ENCODE peak calls at places on chromosomes 4 and X, in ten cellular contexts. One of them, this sample, is unnamed.
A peak's percentile ranks its signal among the peaks of the same experiment; 100 is the strongest.

GRCh38 chrX:28756647-28757046 is 169.4 kb downstream of the IL1RAPL1 start:
- DNase-seq in AML-193: no peak
- DNase-seq in activated CD4-positive, alpha-beta memory T cell treated with anti-CD3 and anti-CD28 coated beads for 36 hours: no peak
- DNase-seq in D341Med: no peak
- DNase-seq in amygdala: no peak
- DNase-seq in NCI-H1092: no peak
- DNase-seq in activated effector memory CD4-positive, alpha-beta T cell treated with Interleukin-2 at 50 U/mL for 16 hours: no peak
- DNase-seq in HEK293T: no peak
- DNase-seq in left lung: no peak
- DNase-seq in A549: no peak
- DNase-seq in this sample: no peak

GRCh38 chrX:104253567-104254441 is 929 bp downstream of the ESX1 start:
- DNase-seq in activated effector memory CD4-positive, alpha-beta T cell treated with Interleukin-2 at 50 U/mL for 16 hours: no peak
- DNase-seq in A549: peak; percentile 14
- DNase-seq in D341Med: peak; percentile 48
- DNase-seq in AML-193: no peak
- DNase-seq in activated CD4-positive, alpha-beta memory T cell treated with anti-CD3 and anti-CD28 coated beads for 36 hours: peak; percentile 8
- DNase-seq in amygdala: no peak
- DNase-seq in left lung: no peak
- DNase-seq in NCI-H1092: no peak
- DNase-seq in HEK293T: peak; percentile 45
- DNase-seq in this sample: no peak

GRCh38 chr4:150229538-150229937 is 151.3 kb downstream of the DCLK2 start:
- DNase-seq in left lung: no peak
- DNase-seq in activated CD4-positive, alpha-beta memory T cell treated with anti-CD3 and anti-CD28 coated beads for 36 hours: no peak
- DNase-seq in HEK293T: no peak
- DNase-seq in A549: peak; percentile 10
- DNase-seq in NCI-H1092: no peak
- DNase-seq in D341Med: no peak
- DNase-seq in AML-193: no peak
- DNase-seq in activated effector memory CD4-positive, alpha-beta T cell treated with Interleukin-2 at 50 U/mL for 16 hours: no peak
- DNase-seq in amygdala: no peak
- DNase-seq in this sample: no peak

GRCh38 chrX:50707376-50707775 is 106.6 kb downstream of the SHROOM4 start:
- DNase-seq in amygdala: no peak
- DNase-seq in left lung: no peak
- DNase-seq in HEK293T: no peak
- DNase-seq in activated effector memory CD4-positive, alpha-beta T cell treated with Interleukin-2 at 50 U/mL for 16 hours: no peak
- DNase-seq in NCI-H1092: no peak
- DNase-seq in A549: no peak
- DNase-seq in AML-193: no peak
- DNase-seq in D341Med: no peak
- DNase-seq in activated CD4-positive, alpha-beta memory T cell treated with anti-CD3 and anti-CD28 coated beads for 36 hours: no peak
- DNase-seq in this sample: no peak

GRCh38 chr4:10106421-10107039 is 10.1 kb downstream of the WDR1 start:
- DNase-seq in activated effector memory CD4-positive, alpha-beta T cell treated with Interleukin-2 at 50 U/mL for 16 hours: peak; percentile 60
- DNase-seq in amygdala: no peak
- DNase-seq in activated CD4-positive, alpha-beta memory T cell treated with anti-CD3 and anti-CD28 coated beads for 36 hours: peak; percentile 90
- DNase-seq in AML-193: peak; percentile 2
- DNase-seq in left lung: peak; percentile 76
- DNase-seq in A549: peak; percentile 72
- DNase-seq in NCI-H1092: no peak
- DNase-seq in HEK293T: no peak
- DNase-seq in D341Med: no peak
- DNase-seq in this sample: peak; percentile 91

GRCh38 chr4:70504733-70505132 is 13.6 kb upstream of the AMTN start:
- DNase-seq in AML-193: no peak
- DNase-seq in A549: no peak
- DNase-seq in left lung: no peak
- DNase-seq in HEK293T: no peak
- DNase-seq in D341Med: no peak
- DNase-seq in activated CD4-positive, alpha-beta memory T cell treated with anti-CD3 and anti-CD28 coated beads for 36 hours: no peak
- DNase-seq in amygdala: no peak
- DNase-seq in activated effector memory CD4-positive, alpha-beta T cell treated with Interleukin-2 at 50 U/mL for 16 hours: no peak
- DNase-seq in NCI-H1092: no peak
- DNase-seq in this sample: no peak

GRCh38 chrX:100649550-100650356 is 5.8 kb downstream of the SRPX2 start:
- DNase-seq in A549: peak; percentile 41
- DNase-seq in left lung: no peak
- DNase-seq in HEK293T: no peak
- DNase-seq in AML-193: no peak
- DNase-seq in amygdala: no peak
- DNase-seq in activated effector memory CD4-positive, alpha-beta T cell treated with Interleukin-2 at 50 U/mL for 16 hours: no peak
- DNase-seq in activated CD4-positive, alpha-beta memory T cell treated with anti-CD3 and anti-CD28 coated beads for 36 hours: no peak
- DNase-seq in NCI-H1092: no peak
- DNase-seq in D341Med: peak; percentile 27
- DNase-seq in this sample: peak; percentile 42

GRCh38 chr4:76607266-76607799 is 172.3 kb downstream of the SHROOM3 start:
- DNase-seq in amygdala: no peak
- DNase-seq in AML-193: no peak
- DNase-seq in HEK293T: no peak
- DNase-seq in activated CD4-positive, alpha-beta memory T cell treated with anti-CD3 and anti-CD28 coated beads for 36 hours: no peak
- DNase-seq in D341Med: no peak
- DNase-seq in left lung: no peak
- DNase-seq in NCI-H1092: no peak
- DNase-seq in A549: no peak
- DNase-seq in activated effector memory CD4-positive, alpha-beta T cell treated with Interleukin-2 at 50 U/mL for 16 hours: no peak
- DNase-seq in this sample: no peak

GRCh38 chr4:1978226-1978625 is 30.5 kb downstream of the NELFA start:
- DNase-seq in activated effector memory CD4-positive, alpha-beta T cell treated with Interleukin-2 at 50 U/mL for 16 hours: no peak
- DNase-seq in left lung: no peak
- DNase-seq in activated CD4-positive, alpha-beta memory T cell treated with anti-CD3 and anti-CD28 coated beads for 36 hours: no peak
- DNase-seq in HEK293T: no peak
- DNase-seq in A549: no peak
- DNase-seq in amygdala: no peak
- DNase-seq in AML-193: no peak
- DNase-seq in NCI-H1092: no peak
- DNase-seq in D341Med: no peak
- DNase-seq in this sample: no peak

GRCh38 chr4:103019319-103020124 is at the start of gene SLC9B1:
- DNase-seq in left lung: peak; percentile 98
- DNase-seq in D341Med: peak; percentile 89
- DNase-seq in amygdala: peak; percentile 77
- DNase-seq in HEK293T: peak; percentile 86
- DNase-seq in NCI-H1092: peak; percentile 65
- DNase-seq in A549: peak; percentile 95
- DNase-seq in activated CD4-positive, alpha-beta memory T cell treated with anti-CD3 and anti-CD28 coated beads for 36 hours: peak; percentile 97
- DNase-seq in AML-193: peak; percentile 83
- DNase-seq in activated effector memory CD4-positive, alpha-beta T cell treated with Interleukin-2 at 50 U/mL for 16 hours: peak; percentile 91
- DNase-seq in this sample: peak; percentile 98

GRCh38 chr4:149885896-149886295 is 70.3 kb upstream of the IQCM start:
- DNase-seq in D341Med: no peak
- DNase-seq in amygdala: no peak
- DNase-seq in NCI-H1092: no peak
- DNase-seq in HEK293T: no peak
- DNase-seq in activated CD4-positive, alpha-beta memory T cell treated with anti-CD3 and anti-CD28 coated beads for 36 hours: no peak
- DNase-seq in activated effector memory CD4-positive, alpha-beta T cell treated with Interleukin-2 at 50 U/mL for 16 hours: no peak
- DNase-seq in A549: no peak
- DNase-seq in left lung: no peak
- DNase-seq in AML-193: no peak
- DNase-seq in this sample: no peak

GRCh38 chr4:141724646-141725045 is 88.3 kb downstream of the IL15 start:
- DNase-seq in activated CD4-positive, alpha-beta memory T cell treated with anti-CD3 and anti-CD28 coated beads for 36 hours: no peak
- DNase-seq in HEK293T: no peak
- DNase-seq in activated effector memory CD4-positive, alpha-beta T cell treated with Interleukin-2 at 50 U/mL for 16 hours: no peak
- DNase-seq in amygdala: no peak
- DNase-seq in AML-193: no peak
- DNase-seq in D341Med: no peak
- DNase-seq in left lung: no peak
- DNase-seq in A549: no peak
- DNase-seq in NCI-H1092: no peak
- DNase-seq in this sample: no peak

GRCh38 chrX:20309796-20310195 is 43.1 kb upstream of the RPS6KA3 start:
- DNase-seq in activated effector memory CD4-positive, alpha-beta T cell treated with Interleukin-2 at 50 U/mL for 16 hours: no peak
- DNase-seq in left lung: no peak
- DNase-seq in NCI-H1092: no peak
- DNase-seq in D341Med: no peak
- DNase-seq in A549: no peak
- DNase-seq in amygdala: no peak
- DNase-seq in AML-193: no peak
- DNase-seq in activated CD4-positive, alpha-beta memory T cell treated with anti-CD3 and anti-CD28 coated beads for 36 hours: no peak
- DNase-seq in HEK293T: no peak
- DNase-seq in this sample: no peak

GRCh38 chrX:147962476-147962875 is 18.7 kb upstream of the FMR1NB start:
- DNase-seq in left lung: no peak
- DNase-seq in activated CD4-positive, alpha-beta memory T cell treated with anti-CD3 and anti-CD28 coated beads for 36 hours: no peak
- DNase-seq in amygdala: no peak
- DNase-seq in A549: no peak
- DNase-seq in NCI-H1092: no peak
- DNase-seq in D341Med: no peak
- DNase-seq in activated effector memory CD4-positive, alpha-beta T cell treated with Interleukin-2 at 50 U/mL for 16 hours: no peak
- DNase-seq in AML-193: no peak
- DNase-seq in HEK293T: no peak
- DNase-seq in this sample: no peak

GRCh38 chr4:67635331-67635730 is 65.6 kb downstream of the UBA6 start:
- DNase-seq in A549: no peak
- DNase-seq in activated CD4-positive, alpha-beta memory T cell treated with anti-CD3 and anti-CD28 coated beads for 36 hours: no peak
- DNase-seq in HEK293T: no peak
- DNase-seq in left lung: no peak
- DNase-seq in activated effector memory CD4-positive, alpha-beta T cell treated with Interleukin-2 at 50 U/mL for 16 hours: no peak
- DNase-seq in NCI-H1092: no peak
- DNase-seq in AML-193: no peak
- DNase-seq in amygdala: no peak
- DNase-seq in D341Med: no peak
- DNase-seq in this sample: no peak

GRCh38 chr4:154618708-154619315 is 6.4 kb upstream of the FGG start:
- DNase-seq in HEK293T: peak; percentile 61
- DNase-seq in A549: peak; percentile 76
- DNase-seq in NCI-H1092: peak; percentile 0
- DNase-seq in activated effector memory CD4-positive, alpha-beta T cell treated with Interleukin-2 at 50 U/mL for 16 hours: peak; percentile 5
- DNase-seq in D341Med: peak; percentile 68
- DNase-seq in amygdala: peak; percentile 3
- DNase-seq in left lung: no peak
- DNase-seq in AML-193: peak; percentile 47
- DNase-seq in activated CD4-positive, alpha-beta memory T cell treated with anti-CD3 and anti-CD28 coated beads for 36 hours: peak; percentile 68
- DNase-seq in this sample: peak; percentile 36

GRCh38 chrX:151741606-151742005 is 7.1 kb downstream of the CNGA2 start:
- DNase-seq in D341Med: no peak
- DNase-seq in AML-193: no peak
- DNase-seq in amygdala: no peak
- DNase-seq in HEK293T: no peak
- DNase-seq in A549: no peak
- DNase-seq in left lung: no peak
- DNase-seq in activated CD4-positive, alpha-beta memory T cell treated with anti-CD3 and anti-CD28 coated beads for 36 hours: no peak
- DNase-seq in activated effector memory CD4-positive, alpha-beta T cell treated with Interleukin-2 at 50 U/mL for 16 hours: no peak
- DNase-seq in NCI-H1092: no peak
- DNase-seq in this sample: no peak

GRCh38 chr4:80840396-80840795 is 190.1 kb upstream of the BMP3 start:
- DNase-seq in activated effector memory CD4-positive, alpha-beta T cell treated with Interleukin-2 at 50 U/mL for 16 hours: no peak
- DNase-seq in D341Med: no peak
- DNase-seq in left lung: no peak
- DNase-seq in activated CD4-positive, alpha-beta memory T cell treated with anti-CD3 and anti-CD28 coated beads for 36 hours: no peak
- DNase-seq in AML-193: no peak
- DNase-seq in HEK293T: no peak
- DNase-seq in amygdala: no peak
- DNase-seq in NCI-H1092: no peak
- DNase-seq in A549: no peak
- DNase-seq in this sample: no peak

GRCh38 chrX:77899081-77899828 is at the start of gene COX7B:
- DNase-seq in left lung: no peak
- DNase-seq in HEK293T: peak; percentile 57
- DNase-seq in D341Med: peak; percentile 43
- DNase-seq in AML-193: peak; percentile 89
- DNase-seq in amygdala: peak; percentile 19
- DNase-seq in activated CD4-positive, alpha-beta memory T cell treated with anti-CD3 and anti-CD28 coated beads for 36 hours: peak; percentile 72
- DNase-seq in NCI-H1092: peak; percentile 98
- DNase-seq in A549: peak; percentile 97
- DNase-seq in activated effector memory CD4-positive, alpha-beta T cell treated with Interleukin-2 at 50 U/mL for 16 hours: peak; percentile 32
- DNase-seq in this sample: peak; percentile 71